ENCODE peak calls at places on chromosomes 2 and 18, in eight cellular contexts. One of them, this sample, is unnamed.

GRCh38 chr18:48928787-48929186 is 22.0 kb downstream of the SMAD7 start:
- DNase-seq in GM13977: peak
- DNase-seq in GM12865: peak
- DNase-seq in glutamatergic neuron: peak
- DNase-seq in fibroblast of mammary gland: no peak
- DNase-seq in heart left ventricle: peak
- DNase-seq in fibroblast of lung: peak
- DNase-seq in AG09319: no peak
- DNase-seq in this sample: no peak

GRCh38 chr2:144374163-144374661 is 145.7 kb downstream of the ZEB2 start:
- DNase-seq in GM13977: peak
- DNase-seq in GM12865: peak
- DNase-seq in glutamatergic neuron: no peak
- DNase-seq in fibroblast of mammary gland: peak
- DNase-seq in heart left ventricle: no peak
- DNase-seq in fibroblast of lung: peak
- DNase-seq in AG09319: no peak
- DNase-seq in this sample: no peak

GRCh38 chr2:26587966-26588365 is 53.2 kb downstream of the CIB4 start:
- DNase-seq in GM13977: no peak
- DNase-seq in GM12865: no peak
- DNase-seq in glutamatergic neuron: peak
- DNase-seq in fibroblast of mammary gland: no peak
- DNase-seq in heart left ventricle: no peak
- DNase-seq in fibroblast of lung: no peak
- DNase-seq in AG09319: no peak
- DNase-seq in this sample: no peak

GRCh38 chr18:76958692-76959341 is 136.5 kb downstream of the ZNF236 start:
- DNase-seq in GM13977: no peak
- DNase-seq in GM12865: no peak
- DNase-seq in glutamatergic neuron: no peak
- DNase-seq in fibroblast of mammary gland: no peak
- DNase-seq in heart left ventricle: no peak
- DNase-seq in fibroblast of lung: no peak
- DNase-seq in AG09319: no peak
- DNase-seq in this sample: no peak

GRCh38 chr2:12504443-12504842 is 212.3 kb upstream of the TRIB2 start:
- DNase-seq in GM13977: no peak
- DNase-seq in GM12865: peak
- DNase-seq in glutamatergic neuron: no peak
- DNase-seq in fibroblast of mammary gland: peak
- DNase-seq in heart left ventricle: no peak
- DNase-seq in fibroblast of lung: peak
- DNase-seq in AG09319: no peak
- DNase-seq in this sample: no peak

GRCh38 chr2:211722928-211723327 is 815.7 kb downstream of the ERBB4 start:
- DNase-seq in GM13977: no peak
- DNase-seq in GM12865: no peak
- DNase-seq in glutamatergic neuron: no peak
- DNase-seq in fibroblast of mammary gland: no peak
- DNase-seq in heart left ventricle: no peak
- DNase-seq in fibroblast of lung: no peak
- DNase-seq in AG09319: no peak
- DNase-seq in this sample: no peak

GRCh38 chr2:101823849-101824248 is 126.3 kb downstream of the MAP4K4 start:
- DNase-seq in GM13977: no peak
- DNase-seq in GM12865: no peak
- DNase-seq in glutamatergic neuron: no peak
- DNase-seq in fibroblast of mammary gland: peak
- DNase-seq in heart left ventricle: no peak
- DNase-seq in fibroblast of lung: peak
- DNase-seq in AG09319: no peak
- DNase-seq in this sample: no peak

GRCh38 chr18:55875330-55875933 is 287.4 kb upstream of the TCF4 start:
- DNase-seq in GM13977: no peak
- DNase-seq in GM12865: no peak
- DNase-seq in glutamatergic neuron: no peak
- DNase-seq in fibroblast of mammary gland: peak
- DNase-seq in heart left ventricle: no peak
- DNase-seq in fibroblast of lung: no peak
- DNase-seq in AG09319: no peak
- DNase-seq in this sample: no peak

GRCh38 chr2:127641846-127642510 is 4.0 kb upstream of the GPR17 start:
- DNase-seq in GM13977: no peak
- DNase-seq in GM12865: no peak
- DNase-seq in glutamatergic neuron: no peak
- DNase-seq in fibroblast of mammary gland: no peak
- DNase-seq in heart left ventricle: no peak
- DNase-seq in fibroblast of lung: no peak
- DNase-seq in AG09319: no peak
- DNase-seq in this sample: no peak

GRCh38 chr18:69490813-69491212 is 90.1 kb downstream of the DOK6 start:
- DNase-seq in GM13977: no peak
- DNase-seq in GM12865: no peak
- DNase-seq in glutamatergic neuron: peak
- DNase-seq in fibroblast of mammary gland: peak
- DNase-seq in heart left ventricle: peak
- DNase-seq in fibroblast of lung: peak
- DNase-seq in AG09319: no peak
- DNase-seq in this sample: no peak

GRCh38 chr18:27871731-27872130 is 305.2 kb downstream of the CDH2 start:
- DNase-seq in GM13977: no peak
- DNase-seq in GM12865: no peak
- DNase-seq in glutamatergic neuron: no peak
- DNase-seq in fibroblast of mammary gland: no peak
- DNase-seq in heart left ventricle: no peak
- DNase-seq in fibroblast of lung: no peak
- DNase-seq in AG09319: no peak
- DNase-seq in this sample: no peak

GRCh38 chr18:56458770-56459450 is 179.5 kb downstream of the TXNL1 start:
- DNase-seq in GM13977: no peak
- DNase-seq in GM12865: no peak
- DNase-seq in glutamatergic neuron: no peak
- DNase-seq in fibroblast of mammary gland: no peak
- DNase-seq in heart left ventricle: no peak
- DNase-seq in fibroblast of lung: no peak
- DNase-seq in AG09319: no peak
- DNase-seq in this sample: no peak

GRCh38 chr2:55511508-55512124 is 7.9 kb upstream of the CFAP36 start:
- DNase-seq in GM13977: no peak
- DNase-seq in GM12865: no peak
- DNase-seq in glutamatergic neuron: no peak
- DNase-seq in fibroblast of mammary gland: peak
- DNase-seq in heart left ventricle: no peak
- DNase-seq in fibroblast of lung: peak
- DNase-seq in AG09319: no peak
- DNase-seq in this sample: no peak

GRCh38 chr18:75660932-75661331 is 233.4 kb upstream of the SMIM21 start:
- DNase-seq in GM13977: no peak
- DNase-seq in GM12865: no peak
- DNase-seq in glutamatergic neuron: no peak
- DNase-seq in fibroblast of mammary gland: no peak
- DNase-seq in heart left ventricle: no peak
- DNase-seq in fibroblast of lung: no peak
- DNase-seq in AG09319: no peak
- DNase-seq in this sample: no peak

GRCh38 chr2:174585111-174585510 is 12.5 kb downstream of the WIPF1 start:
- DNase-seq in GM13977: no peak
- DNase-seq in GM12865: no peak
- DNase-seq in glutamatergic neuron: no peak
- DNase-seq in fibroblast of mammary gland: no peak
- DNase-seq in heart left ventricle: no peak
- DNase-seq in fibroblast of lung: no peak
- DNase-seq in AG09319: no peak
- DNase-seq in this sample: no peak

GRCh38 chr2:232339121-232340081 is 39.1 kb upstream of the ALPP start:
- DNase-seq in GM13977: no peak
- DNase-seq in GM12865: no peak
- DNase-seq in glutamatergic neuron: peak
- DNase-seq in fibroblast of mammary gland: no peak
- DNase-seq in heart left ventricle: peak
- DNase-seq in fibroblast of lung: no peak
- DNase-seq in AG09319: no peak
- DNase-seq in this sample: no peak
- TF ChIP-seq CTCF in GM13977: no peak
- TF ChIP-seq CTCF in GM12865: no peak
- TF ChIP-seq CTCF in glutamatergic neuron: no peak
- TF ChIP-seq CTCF in fibroblast of mammary gland: no peak
- TF ChIP-seq CTCF in heart left ventricle: no peak
- TF ChIP-seq CTCF in fibroblast of lung: no peak
- TF ChIP-seq CTCF in AG09319: no peak
- TF ChIP-seq CTCF in this sample: no peak

GRCh38 chr2:74328573-74328972 is 14.6 kb downstream of the SLC4A5 start:
- DNase-seq in GM13977: no peak
- DNase-seq in GM12865: peak
- DNase-seq in glutamatergic neuron: no peak
- DNase-seq in fibroblast of mammary gland: no peak
- DNase-seq in heart left ventricle: no peak
- DNase-seq in fibroblast of lung: no peak
- DNase-seq in AG09319: no peak
- DNase-seq in this sample: no peak

GRCh38 chr2:74334931-74335333 is 8.3 kb downstream of the SLC4A5 start:
- DNase-seq in GM13977: peak
- DNase-seq in GM12865: peak
- DNase-seq in glutamatergic neuron: peak
- DNase-seq in fibroblast of mammary gland: peak
- DNase-seq in heart left ventricle: peak
- DNase-seq in fibroblast of lung: peak
- DNase-seq in AG09319: peak
- DNase-seq in this sample: peak

GRCh38 chr2:74332550-74333174 is 10.6 kb downstream of the SLC4A5 start:
- DNase-seq in GM13977: no peak
- DNase-seq in GM12865: no peak
- DNase-seq in glutamatergic neuron: no peak
- DNase-seq in fibroblast of mammary gland: no peak
- DNase-seq in heart left ventricle: no peak
- DNase-seq in fibroblast of lung: no peak
- DNase-seq in AG09319: no peak
- DNase-seq in this sample: no peak

GRCh38 chr2:74333896-74334586 is 9.2 kb downstream of the SLC4A5 start:
- DNase-seq in GM13977: no peak
- DNase-seq in GM12865: no peak
- DNase-seq in glutamatergic neuron: no peak
- DNase-seq in fibroblast of mammary gland: no peak
- DNase-seq in heart left ventricle: no peak
- DNase-seq in fibroblast of lung: no peak
- DNase-seq in AG09319: no peak
- DNase-seq in this sample: no peak

DNA sequence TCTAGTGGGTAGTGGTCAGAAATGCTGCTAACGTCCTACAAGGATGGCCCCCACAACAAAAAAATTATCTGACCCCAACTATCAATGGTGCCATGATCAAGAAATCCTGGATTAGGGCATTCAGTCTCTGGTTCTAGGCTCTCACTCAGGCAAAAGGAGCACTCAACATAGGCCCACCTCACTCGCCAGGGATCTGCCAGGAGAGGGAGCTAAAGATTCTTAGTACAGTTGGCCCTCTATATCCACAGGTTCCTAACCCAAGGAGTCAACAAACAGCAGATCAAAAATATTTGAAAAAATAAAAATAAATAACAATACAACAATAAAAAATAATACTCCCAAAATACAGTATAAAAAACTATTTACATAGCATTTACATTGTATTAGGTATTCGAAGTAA is 10.0 kb downstream of the SLC4A5 start:
- DNase-seq in GM13977: no peak
- DNase-seq in GM12865: peak
- DNase-seq in glutamatergic neuron: peak
- DNase-seq in fibroblast of mammary gland: peak
- DNase-seq in heart left ventricle: no peak
- DNase-seq in fibroblast of lung: peak
- DNase-seq in AG09319: peak
- DNase-seq in this sample: no peak
- TF ChIP-seq CTCF in GM13977: peak
- TF ChIP-seq CTCF in GM12865: peak
- TF ChIP-seq CTCF in glutamatergic neuron: no peak
- TF ChIP-seq CTCF in fibroblast of mammary gland: peak
- TF ChIP-seq CTCF in heart left ventricle: peak
- TF ChIP-seq CTCF in fibroblast of lung: peak
- TF ChIP-seq CTCF in AG09319: peak
- TF ChIP-seq CTCF in this sample: peak

GRCh38 chr18:44681039-44681595 is 429 bp downstream of the SETBP1 start:
- DNase-seq in GM13977: peak
- DNase-seq in GM12865: no peak
- DNase-seq in glutamatergic neuron: no peak
- DNase-seq in fibroblast of mammary gland: peak
- DNase-seq in heart left ventricle: no peak
- DNase-seq in fibroblast of lung: no peak
- DNase-seq in AG09319: no peak
- DNase-seq in this sample: no peak
- TF ChIP-seq CTCF in GM13977: no peak
- TF ChIP-seq CTCF in GM12865: no peak
- TF ChIP-seq CTCF in glutamatergic neuron: no peak
- TF ChIP-seq CTCF in fibroblast of mammary gland: no peak
- TF ChIP-seq CTCF in heart left ventricle: no peak
- TF ChIP-seq CTCF in fibroblast of lung: no peak
- TF ChIP-seq CTCF in AG09319: no peak
- TF ChIP-seq CTCF in this sample: no peak

DNA sequence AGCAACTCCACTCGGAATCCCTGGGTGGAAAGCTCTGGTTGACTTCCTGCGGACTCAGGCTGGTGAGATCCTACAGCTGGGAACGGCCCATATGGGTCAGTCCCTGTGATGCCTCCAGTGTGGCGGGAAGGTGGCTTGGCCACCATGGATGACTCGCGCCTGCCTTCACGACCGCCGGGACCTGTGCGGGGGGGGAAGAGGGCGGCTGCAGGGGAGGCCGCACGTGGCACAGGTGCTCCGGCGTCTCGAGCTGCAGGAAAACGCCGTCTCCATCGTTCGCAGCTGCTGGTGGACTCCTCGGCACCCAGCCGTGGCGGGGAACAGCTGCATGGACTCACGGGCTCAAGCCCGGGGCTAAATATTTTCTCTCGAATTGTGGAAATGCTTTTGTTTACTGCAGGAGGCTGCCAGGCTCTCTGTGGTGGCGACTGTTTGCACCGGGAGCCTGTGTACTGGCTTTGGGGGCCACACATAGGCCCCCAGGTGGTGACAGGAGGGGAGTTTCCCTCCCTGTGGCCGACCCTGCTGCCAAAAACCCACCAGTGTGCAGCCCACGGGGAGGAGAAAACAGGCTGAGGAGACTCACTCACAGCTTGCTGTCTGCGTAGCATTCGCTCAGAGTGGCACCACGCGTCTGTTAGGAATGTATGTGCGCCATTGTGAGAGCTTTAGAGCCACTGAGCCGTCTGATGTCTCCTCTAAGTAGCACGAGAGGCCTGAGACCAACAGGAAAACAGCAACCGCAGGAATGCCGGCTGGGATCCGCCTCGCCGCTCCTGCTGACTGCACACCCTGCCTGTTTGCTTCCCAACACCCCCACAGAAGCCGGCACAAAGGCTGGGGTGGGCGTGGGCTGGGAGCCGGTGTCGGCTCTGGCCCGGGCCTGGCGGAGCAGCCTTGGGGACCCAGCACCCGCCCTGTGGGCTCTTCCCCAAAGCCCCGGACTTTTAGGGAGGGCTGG is 89.2 kb downstream of the NFATC1 start:
- DNase-seq in GM13977: no peak
- DNase-seq in GM12865: no peak
- DNase-seq in glutamatergic neuron: peak
- DNase-seq in fibroblast of mammary gland: peak
- DNase-seq in heart left ventricle: peak
- DNase-seq in fibroblast of lung: peak
- DNase-seq in AG09319: peak
- DNase-seq in this sample: no peak
- TF ChIP-seq CTCF in GM13977: no peak
- TF ChIP-seq CTCF in GM12865: no peak
- TF ChIP-seq CTCF in glutamatergic neuron: no peak
- TF ChIP-seq CTCF in fibroblast of mammary gland: no peak
- TF ChIP-seq CTCF in heart left ventricle: no peak
- TF ChIP-seq CTCF in fibroblast of lung: no peak
- TF ChIP-seq CTCF in AG09319: no peak
- TF ChIP-seq CTCF in this sample: no peak

This sample was measured in D721Med.